ENCODE peak calls at places on chromosomes 6 and 20, in four cellular contexts. One of them, this sample, is unnamed. For H4K20me1 and H3K36me3, the result is how much of the 10 kb centered on the place peaks cover.

GRCh38 chr6:44456070-44456965 is 68.8 kb downstream of the CDC5L start:
- DNase-seq in SK-N-SH: peak
- DNase-seq in PC-3: peak
- DNase-seq in OCI-LY7: peak
- DNase-seq in this sample: peak

GRCh38 chr6:139126255-139126654 is 8.6 kb upstream of the HECA start:
- DNase-seq in SK-N-SH: no peak
- DNase-seq in PC-3: peak
- DNase-seq in OCI-LY7: no peak
- DNase-seq in this sample: peak

GRCh38 chr6:144327081-144327480 is 41.9 kb downstream of the UTRN start:
- DNase-seq in SK-N-SH: no peak
- DNase-seq in PC-3: no peak
- DNase-seq in OCI-LY7: no peak
- DNase-seq in this sample: no peak

GRCh38 chr6:7243188-7243942 is 69.6 kb downstream of the SSR1 start:
- DNase-seq in SK-N-SH: peak
- DNase-seq in PC-3: peak
- DNase-seq in OCI-LY7: peak
- DNase-seq in this sample: peak

GRCh38 chr6:19837511-19838441 is 606 bp downstream of the ID4 start:
- DNase-seq in SK-N-SH: peak
- DNase-seq in PC-3: peak
- DNase-seq in OCI-LY7: peak
- DNase-seq in this sample: peak

GRCh38 chr6:99611148-99611547 is 4.5 kb downstream of the PRDM13 start:
- DNase-seq in SK-N-SH: no peak
- DNase-seq in PC-3: no peak
- DNase-seq in OCI-LY7: no peak
- DNase-seq in this sample: no peak

GRCh38 chr20:38217791-38218565 is 42.6 kb downstream of the KIAA1755 start:
- DNase-seq in SK-N-SH: peak
- DNase-seq in PC-3: peak
- DNase-seq in OCI-LY7: no peak
- DNase-seq in this sample: peak

GRCh38 chr6:45650527-45651135 is 272.9 kb upstream of the SUPT3H start:
- DNase-seq in SK-N-SH: no peak
- DNase-seq in PC-3: peak
- DNase-seq in OCI-LY7: no peak
- DNase-seq in this sample: peak

GRCh38 chr6:105087571-105088211 is 92.1 kb downstream of the POPDC3 start:
- DNase-seq in SK-N-SH: peak
- DNase-seq in PC-3: peak
- DNase-seq in OCI-LY7: peak
- DNase-seq in this sample: peak

GRCh38 chr6:152594726-152595125 is 42.4 kb downstream of the SYNE1 start:
- DNase-seq in SK-N-SH: no peak
- DNase-seq in PC-3: no peak
- DNase-seq in OCI-LY7: no peak
- DNase-seq in this sample: no peak

GRCh38 chr20:52601295-52601971 is 370.7 kb upstream of the TSHZ2 start:
- DNase-seq in SK-N-SH: no peak
- DNase-seq in PC-3: no peak
- DNase-seq in OCI-LY7: no peak
- DNase-seq in this sample: no peak

GRCh38 chr6:42960243-42961019 is at the start of gene GNMT:
- DNase-seq in SK-N-SH: peak
- DNase-seq in PC-3: peak
- DNase-seq in OCI-LY7: no peak
- DNase-seq in this sample: peak

GRCh38 chr6:169844946-169845345 is 93.5 kb downstream of the ERMARD start:
- DNase-seq in SK-N-SH: no peak
- DNase-seq in PC-3: no peak
- DNase-seq in OCI-LY7: no peak
- DNase-seq in this sample: no peak

GRCh38 chr6:13427838-13428527 is 59.4 kb downstream of the GFOD1 start:
- DNase-seq in SK-N-SH: no peak
- DNase-seq in PC-3: no peak
- DNase-seq in OCI-LY7: peak
- DNase-seq in this sample: no peak

GRCh38 chr6:138346302-138347195 is 31.2 kb upstream of the SMIM28 start:
- DNase-seq in SK-N-SH: no peak
- DNase-seq in PC-3: no peak
- DNase-seq in OCI-LY7: no peak
- DNase-seq in this sample: peak

GRCh38 chr6:115811511-115811910 is 249.2 kb downstream of the FRK start:
- DNase-seq in SK-N-SH: no peak
- DNase-seq in PC-3: no peak
- DNase-seq in OCI-LY7: no peak
- DNase-seq in this sample: no peak

GRCh38 chr6:692858-693736 is at the start of gene EXOC2:
- DNase-seq in SK-N-SH: peak
- DNase-seq in PC-3: peak
- DNase-seq in OCI-LY7: peak
- DNase-seq in this sample: peak

GRCh38 chr6:164035912-164036485 is 621.5 kb downstream of the QKI start:
- DNase-seq in SK-N-SH: no peak
- DNase-seq in PC-3: peak
- DNase-seq in OCI-LY7: no peak
- DNase-seq in this sample: no peak

GRCh38 chr20:22805970-22806369 is 221.6 kb upstream of the FOXA2 start:
- DNase-seq in SK-N-SH: no peak
- DNase-seq in PC-3: no peak
- DNase-seq in OCI-LY7: no peak
- DNase-seq in this sample: no peak

GRCh38 chr20:3898639-3899038 is 9.5 kb downstream of the PANK2 start:
- DNase-seq in SK-N-SH: no peak
- DNase-seq in PC-3: peak
- DNase-seq in OCI-LY7: no peak
- DNase-seq in this sample: no peak
- H4K20me1 ChIP-seq in SK-N-SH: half or more
- H4K20me1 ChIP-seq in PC-3: half or more
- H4K20me1 ChIP-seq in OCI-LY7: under half
- H4K20me1 ChIP-seq in this sample: half or more

DNA sequence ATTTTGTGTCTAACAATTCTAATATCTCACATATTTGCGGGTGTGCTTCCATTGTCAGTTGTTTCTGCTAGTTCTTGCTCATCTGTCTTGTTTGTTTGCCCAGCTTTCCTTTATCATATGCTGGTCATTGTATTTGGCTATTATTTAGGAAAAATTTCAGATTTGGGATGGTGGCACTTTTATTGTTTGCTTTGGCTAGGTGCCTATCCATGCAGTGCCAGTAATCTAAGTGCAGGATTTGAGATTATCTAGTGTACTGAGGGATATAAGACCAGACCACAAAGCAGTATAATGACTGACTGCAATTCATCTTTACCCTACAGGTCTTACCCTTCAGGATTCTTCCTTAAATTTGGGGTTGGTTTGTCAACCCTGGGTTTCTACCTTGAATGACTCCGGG is 63.9 kb downstream of the NINL start:
- DNase-seq in SK-N-SH: no peak
- DNase-seq in PC-3: no peak
- DNase-seq in OCI-LY7: no peak
- DNase-seq in this sample: no peak
- H3K36me3 ChIP-seq in SK-N-SH: under half
- H3K36me3 ChIP-seq in PC-3: under half
- H3K36me3 ChIP-seq in OCI-LY7: under half
- H3K36me3 ChIP-seq in this sample: under half

GRCh38 chr6:35258858-35259193 is 709 bp upstream of the ZNF76 start:
- DNase-seq in SK-N-SH: peak
- DNase-seq in PC-3: no peak
- DNase-seq in OCI-LY7: no peak
- DNase-seq in this sample: peak
- TF ChIP-seq EZH2phosphoT487 in SK-N-SH: no peak
- TF ChIP-seq EZH2phosphoT487 in PC-3: no peak
- TF ChIP-seq EZH2phosphoT487 in OCI-LY7: no peak
- TF ChIP-seq EZH2phosphoT487 in this sample: no peak

DNA sequence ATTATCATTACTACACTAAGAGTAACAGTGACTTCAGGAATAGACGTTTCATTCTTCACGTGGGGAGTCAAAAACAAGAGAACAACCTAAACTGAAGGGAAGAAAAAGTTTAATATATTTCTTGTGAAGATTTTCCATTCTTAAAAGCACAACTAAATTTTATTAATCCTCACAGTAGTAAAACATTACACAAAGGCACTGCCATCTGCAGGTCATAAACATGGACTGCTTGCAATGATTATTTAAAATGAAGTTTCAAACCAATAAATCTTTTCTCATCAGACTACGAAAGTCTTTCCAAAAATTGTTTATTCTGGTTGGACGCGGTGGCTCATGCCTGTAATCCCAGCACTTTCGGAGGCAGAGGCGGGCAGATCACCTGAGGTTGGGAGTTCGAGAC is 2.6 kb downstream of the NCOA5 start:
- DNase-seq in SK-N-SH: no peak
- DNase-seq in PC-3: peak
- DNase-seq in OCI-LY7: peak
- DNase-seq in this sample: peak
- H4K20me1 ChIP-seq in SK-N-SH: half or more
- H4K20me1 ChIP-seq in PC-3: half or more
- H4K20me1 ChIP-seq in OCI-LY7: half or more
- H4K20me1 ChIP-seq in this sample: under half

GRCh38 chr6:135196739-135197510 is 15.8 kb downstream of the MYB start:
- DNase-seq in SK-N-SH: no peak
- DNase-seq in PC-3: no peak
- DNase-seq in OCI-LY7: no peak
- DNase-seq in this sample: no peak
- H3K36me3 ChIP-seq in SK-N-SH: under half
- H3K36me3 ChIP-seq in PC-3: under half
- H3K36me3 ChIP-seq in OCI-LY7: half or more
- H3K36me3 ChIP-seq in this sample: under half

GRCh38 chr6:2155206-2155605 is 90.2 kb downstream of the GMDS start:
- DNase-seq in SK-N-SH: no peak
- DNase-seq in PC-3: no peak
- DNase-seq in OCI-LY7: no peak
- DNase-seq in this sample: no peak

GRCh38 chr6:2148748-2149147 is 96.7 kb downstream of the GMDS start:
- DNase-seq in SK-N-SH: no peak
- DNase-seq in PC-3: no peak
- DNase-seq in OCI-LY7: no peak
- DNase-seq in this sample: no peak

GRCh38 chr6:2147737-2148448 is 97.5 kb downstream of the GMDS start:
- DNase-seq in SK-N-SH: no peak
- DNase-seq in PC-3: peak
- DNase-seq in OCI-LY7: no peak
- DNase-seq in this sample: peak

DNA sequence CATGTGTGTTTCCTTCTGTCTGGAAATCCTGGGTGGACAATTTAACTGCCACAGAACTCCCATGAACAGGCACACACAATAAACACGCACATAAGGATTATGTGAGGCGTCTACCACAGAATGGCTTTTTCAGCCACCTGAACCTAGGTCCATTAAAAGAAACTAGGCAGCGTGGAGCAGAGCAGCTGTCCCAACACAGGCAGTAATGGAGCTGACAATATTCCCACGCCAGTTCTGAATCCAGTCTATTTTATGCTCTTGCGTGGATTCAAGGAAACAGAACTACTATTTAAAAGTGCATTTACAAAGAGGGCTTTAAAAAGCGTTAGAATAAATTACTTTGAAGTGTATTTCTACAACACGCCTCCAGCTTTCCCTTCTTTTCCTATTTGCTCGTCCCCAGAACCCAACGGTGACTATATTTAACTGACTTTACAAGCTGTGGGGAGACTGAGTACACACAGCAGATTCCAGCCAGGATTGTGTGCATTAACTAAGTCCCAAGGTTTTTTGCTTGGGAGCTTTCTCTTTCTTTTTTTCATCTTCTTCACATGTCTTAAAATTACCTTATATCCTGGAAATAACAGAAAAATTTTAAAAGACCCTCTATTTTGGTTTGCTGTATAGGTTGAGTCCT is 95.9 kb downstream of the GMDS start:
- DNase-seq in SK-N-SH: no peak
- DNase-seq in PC-3: no peak
- DNase-seq in OCI-LY7: no peak
- DNase-seq in this sample: no peak
- TF ChIP-seq EZH2phosphoT487 in SK-N-SH: no peak
- TF ChIP-seq EZH2phosphoT487 in PC-3: no peak
- TF ChIP-seq EZH2phosphoT487 in OCI-LY7: no peak
- TF ChIP-seq EZH2phosphoT487 in this sample: no peak

GRCh38 chr20:35730583-35731468 is 11.2 kb downstream of the RBM39 start:
- DNase-seq in SK-N-SH: no peak
- DNase-seq in PC-3: no peak
- DNase-seq in OCI-LY7: no peak
- DNase-seq in this sample: no peak
- H4K20me1 ChIP-seq in SK-N-SH: half or more
- H4K20me1 ChIP-seq in PC-3: half or more
- H4K20me1 ChIP-seq in OCI-LY7: half or more
- H4K20me1 ChIP-seq in this sample: under half

GRCh38 chr6:31661867-31662723 is 1.5 kb upstream of the C6orf47 start:
- DNase-seq in SK-N-SH: no peak
- DNase-seq in PC-3: no peak
- DNase-seq in OCI-LY7: no peak
- DNase-seq in this sample: no peak

GRCh38 chr6:31664790-31665500 is at the start of gene GPANK1:
- DNase-seq in SK-N-SH: peak
- DNase-seq in PC-3: peak
- DNase-seq in OCI-LY7: peak
- DNase-seq in this sample: peak

GRCh38 chr6:31665501-31666336 is at the start of gene CSNK2B:
- DNase-seq in SK-N-SH: peak
- DNase-seq in PC-3: peak
- DNase-seq in OCI-LY7: peak
- DNase-seq in this sample: peak

GRCh38 chr6:31663087-31663960 is 1.5 kb downstream of the GPANK1 start:
- DNase-seq in SK-N-SH: no peak
- DNase-seq in PC-3: peak
- DNase-seq in OCI-LY7: no peak
- DNase-seq in this sample: peak

DNA sequence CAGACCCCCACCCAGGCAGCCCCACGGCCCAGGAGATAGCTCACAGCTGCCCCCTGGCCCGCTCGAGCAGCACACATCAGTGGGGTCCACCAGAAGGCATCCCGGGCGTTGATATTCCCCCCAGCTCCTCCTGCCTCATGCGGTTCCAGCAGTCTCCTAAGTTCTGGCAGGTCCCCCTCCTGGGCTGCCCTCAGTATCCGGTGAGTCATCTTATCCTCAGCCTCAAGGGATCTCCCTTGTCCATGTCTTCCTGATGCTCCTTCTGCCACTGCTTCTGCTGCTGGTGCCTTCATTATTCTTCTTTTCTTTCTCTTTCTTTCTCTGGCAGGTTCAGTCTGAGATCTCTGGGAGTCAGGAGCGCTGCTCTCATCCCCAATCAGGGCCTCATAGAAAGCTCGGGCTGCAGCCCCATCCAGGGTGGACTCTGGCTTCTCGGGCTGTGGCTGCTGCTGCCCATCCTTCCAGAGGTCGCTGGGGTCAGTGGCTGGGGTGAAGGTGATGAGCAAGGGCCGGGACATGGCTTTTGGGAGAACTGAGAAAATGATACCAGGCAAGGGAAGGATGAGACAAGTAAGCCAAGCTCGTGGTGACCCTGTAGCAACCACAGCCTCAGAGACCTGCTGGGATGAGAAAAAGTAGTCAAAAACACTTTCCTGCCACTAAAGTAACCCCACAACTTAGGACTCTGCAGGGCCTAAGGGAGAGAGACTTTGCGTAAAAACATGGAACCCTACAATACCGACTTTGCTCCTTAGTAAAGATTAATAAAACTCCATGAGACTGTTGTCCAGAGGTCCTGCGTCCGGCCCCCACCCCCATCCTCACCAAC is 622 bp downstream of the GPANK1 start:
- DNase-seq in SK-N-SH: no peak
- DNase-seq in PC-3: peak
- DNase-seq in OCI-LY7: peak
- DNase-seq in this sample: peak
- H3K36me3 ChIP-seq in SK-N-SH: under half
- H3K36me3 ChIP-seq in PC-3: under half
- H3K36me3 ChIP-seq in OCI-LY7: half or more
- H3K36me3 ChIP-seq in this sample: under half

GRCh38 chr6:67237276-67237675 is 1397.8 kb upstream of the ADGRB3 start:
- DNase-seq in SK-N-SH: no peak
- DNase-seq in PC-3: no peak
- DNase-seq in OCI-LY7: no peak
- DNase-seq in this sample: no peak
- TF ChIP-seq EZH2phosphoT487 in SK-N-SH: no peak
- TF ChIP-seq EZH2phosphoT487 in PC-3: no peak
- TF ChIP-seq EZH2phosphoT487 in OCI-LY7: no peak
- TF ChIP-seq EZH2phosphoT487 in this sample: no peak

This sample was measured in GM23248.